ENCODE peak calls at places on chromosomes 7 and 10, in five cellular contexts. C is B cell; P is CD8-positive, alpha-beta T cell; K is NCI-H1048; Z is endothelial cell of umbilical vein. F is an unnamed sample.

GRCh38 chr7:45457591-45457990 is 116.6 kb upstream of the ADCY1 start:
- DNase-seq in C (no peak), P (no peak), K (no peak), Z (no peak), F (no peak)

GRCh38 chr10:127968027-127968441 is 61.1 kb downstream of the PTPRE start:
- DNase-seq in C (no peak), P (no peak), K (no peak), Z (peak; percentile 62), F (no peak)

GRCh38 chr7:35003679-35004278 is 33.5 kb downstream of the DPY19L1 start:
- DNase-seq in C (no peak), P (no peak), K (no peak), Z (peak; percentile 73), F (no peak)

GRCh38 chr7:32299133-32299702 is 191.0 kb downstream of the LSM5 start:
- DNase-seq in C (no peak), P (no peak), K (no peak), Z (no peak), F (no peak)

GRCh38 chr7:6637544-6638229 is 569 bp downstream of the ZNF316 start:
- DNase-seq in C (peak; percentile 79), P (peak; percentile 16), K (no peak), Z (peak; percentile 23), F (no peak)

GRCh38 chr7:111752022-111752582 is 189.8 kb upstream of the IMMP2L start:
- DNase-seq in C (peak; percentile 47), P (peak; percentile 8), K (peak; percentile 44), Z (peak; percentile 63), F (no peak)

GRCh38 chr7:17131060-17131345 is 167.4 kb upstream of the AHR start:
- DNase-seq in C (no peak), P (no peak), K (no peak), Z (no peak), F (no peak)

GRCh38 chr10:78756604-78757442 is 311.9 kb upstream of the ZMIZ1 start:
- DNase-seq in C (no peak), P (no peak), K (no peak), Z (peak; percentile 95), F (no peak)

F was measured in cerebellar nuclear complex.